ENCODE peak calls at places on chromosomes 1 and 21, in four cellular contexts. R is K562, D is HL-60, V is GM12878. P is an unnamed sample.
A peak's percentile ranks its signal among the peaks of the same experiment; 100 is the strongest.

GRCh38 chr1:244642988-244643387 is 9.9 kb upstream of the DESI2 start:
- DNase-seq in R (no peak), D (no peak), V (no peak), P (no peak)

GRCh38 chr1:24856787-24857527 is 73.1 kb downstream of the RUNX3 start:
- DNase-seq in R (no peak), D (no peak), V (no peak), P (no peak)

GRCh38 chr1:163570061-163570460 is 248.3 kb downstream of the NUF2 start:
- DNase-seq in R (no peak), D (no peak), V (no peak), P (no peak)

GRCh38 chr1:197173571-197174482 is 27.4 kb upstream of the ASPM start:
- DNase-seq in R (no peak), D (no peak), V (no peak), P (no peak)

GRCh38 chr1:11078631-11079030 is 18.8 kb upstream of the SRM start:
- DNase-seq in R (no peak), D (no peak), V (no peak), P (no peak)

GRCh38 chr1:192700834-192701271 is 64.9 kb downstream of the RGS13 start:
- DNase-seq in R (no peak), D (no peak), V (no peak), P (no peak)

GRCh38 chr1:26887125-26887524 is 3.0 kb downstream of the GPN2 start:
- DNase-seq in R (peak; percentile 43), D (no peak), V (no peak), P (no peak)

GRCh38 chr1:10696977-10697376 is 99.5 kb downstream of the CASZ1 start:
- DNase-seq in R (peak; percentile 41), D (no peak), V (no peak), P (no peak)

GRCh38 chr1:58149266-58149812 is 397.2 kb downstream of the OMA1 start:
- DNase-seq in R (no peak), D (no peak), V (no peak), P (no peak)

GRCh38 chr1:26862781-26863676 is at the start of gene SFN:
- DNase-seq in R (peak; percentile 90), D (peak; percentile 46), V (no peak), P (no peak)

GRCh38 chr1:21590116-21590905 is 78.8 kb downstream of the RAP1GAP start:
- DNase-seq in R (no peak), D (no peak), V (no peak), P (no peak)

GRCh38 chr1:147891088-147891487 is 11.5 kb upstream of the GJA8 start:
- DNase-seq in R (no peak), D (no peak), V (no peak), P (no peak)

GRCh38 chr1:72117621-72118020 is 164.7 kb downstream of the NEGR1 start:
- DNase-seq in R (no peak), D (no peak), V (no peak), P (no peak)

GRCh38 chr1:238129677-238130076 is 239.0 kb upstream of the ZP4 start:
- DNase-seq in R (no peak), D (no peak), V (no peak), P (no peak)

GRCh38 chr21:15480160-15480559 is 249.6 kb upstream of the USP25 start:
- DNase-seq in R (no peak), D (no peak), V (no peak), P (no peak)

GRCh38 chr1:28354121-28354520 is 15.4 kb upstream of the PHACTR4 start:
- DNase-seq in R (no peak), D (no peak), V (no peak), P (no peak)

GRCh38 chr1:61433646-61434045 is 291.3 kb downstream of the TM2D1 start:
- DNase-seq in R (no peak), D (no peak), V (no peak), P (no peak)

GRCh38 chr1:117651616-117652015 is 45.8 kb downstream of the TENT5C start:
- DNase-seq in R (no peak), D (no peak), V (no peak), P (no peak)
- TF ChIP-seq SPI1 in R (no peak), D (no peak), V (no peak), P (no peak)

GRCh38 chr1:201145816-201146215 is 8.5 kb downstream of the TMEM9 start:
- DNase-seq in R (no peak), D (no peak), V (no peak), P (no peak)

GRCh38 chr1:201147396-201148015 is 6.8 kb downstream of the TMEM9 start:
- DNase-seq in R (no peak), D (no peak), V (no peak), P (no peak)

GRCh38 chr1:201145132-201145531 is 9.1 kb downstream of the TMEM9 start:
- DNase-seq in R (no peak), D (no peak), V (no peak), P (no peak)

GRCh38 chr1:201146626-201147390 is 7.5 kb downstream of the TMEM9 start:
- DNase-seq in R (no peak), D (no peak), V (no peak), P (no peak)

GRCh38 chr1:201149400-201149799 is 4.9 kb downstream of the TMEM9 start:
- DNase-seq in R (peak; percentile 72), D (no peak), V (no peak), P (peak; percentile 44)
- TF ChIP-seq POLR2AphosphoS5 in R (no peak), D (no peak), V (no peak), P (no peak)

GRCh38 chr1:235597867-235598553 is 51.6 kb downstream of the GNG4 start:
- DNase-seq in R (peak; percentile 30), D (peak; percentile 23), V (no peak), P (no peak)
- TF ChIP-seq SPI1 in R (no peak), D (no peak), V (no peak), P (no peak)

DNA sequence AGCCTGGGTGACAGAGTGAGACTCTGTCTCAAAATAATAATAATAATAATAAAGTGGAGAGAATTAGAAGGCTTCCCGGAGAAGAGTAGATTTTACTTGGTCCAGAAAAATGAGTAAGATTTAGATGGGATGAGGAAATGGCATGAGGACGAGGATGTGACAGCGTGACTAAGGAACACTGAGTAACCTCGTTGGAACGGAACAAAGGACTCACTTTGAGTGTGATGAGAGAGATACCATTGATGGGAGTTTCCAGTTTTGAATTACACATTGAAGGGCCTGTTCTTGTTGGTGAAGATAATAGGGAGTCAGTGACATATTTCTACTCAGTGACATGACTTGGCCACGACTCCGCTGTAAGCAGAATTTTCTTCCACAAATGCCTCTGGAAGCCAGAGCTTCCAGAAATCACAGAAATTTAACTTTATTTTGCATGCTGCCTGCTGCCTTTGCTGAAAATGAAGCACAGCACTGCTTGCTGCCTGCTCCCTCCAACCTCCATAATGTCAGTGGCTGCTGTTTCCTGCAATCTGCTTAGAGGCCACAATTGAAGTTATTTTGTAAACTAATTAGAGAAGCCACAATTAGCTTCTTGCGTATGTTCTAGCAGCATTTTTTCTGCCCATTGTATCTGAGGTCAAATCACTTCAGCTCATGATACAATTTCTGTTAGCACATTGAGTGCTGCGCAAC is 33.7 kb upstream of the FBXO28 start:
- DNase-seq in R (peak; percentile 86), D (no peak), V (no peak), P (no peak)
- TF ChIP-seq POLR2AphosphoS5 in R (peak; percentile 54), D (no peak), V (no peak), P (no peak)

DNA sequence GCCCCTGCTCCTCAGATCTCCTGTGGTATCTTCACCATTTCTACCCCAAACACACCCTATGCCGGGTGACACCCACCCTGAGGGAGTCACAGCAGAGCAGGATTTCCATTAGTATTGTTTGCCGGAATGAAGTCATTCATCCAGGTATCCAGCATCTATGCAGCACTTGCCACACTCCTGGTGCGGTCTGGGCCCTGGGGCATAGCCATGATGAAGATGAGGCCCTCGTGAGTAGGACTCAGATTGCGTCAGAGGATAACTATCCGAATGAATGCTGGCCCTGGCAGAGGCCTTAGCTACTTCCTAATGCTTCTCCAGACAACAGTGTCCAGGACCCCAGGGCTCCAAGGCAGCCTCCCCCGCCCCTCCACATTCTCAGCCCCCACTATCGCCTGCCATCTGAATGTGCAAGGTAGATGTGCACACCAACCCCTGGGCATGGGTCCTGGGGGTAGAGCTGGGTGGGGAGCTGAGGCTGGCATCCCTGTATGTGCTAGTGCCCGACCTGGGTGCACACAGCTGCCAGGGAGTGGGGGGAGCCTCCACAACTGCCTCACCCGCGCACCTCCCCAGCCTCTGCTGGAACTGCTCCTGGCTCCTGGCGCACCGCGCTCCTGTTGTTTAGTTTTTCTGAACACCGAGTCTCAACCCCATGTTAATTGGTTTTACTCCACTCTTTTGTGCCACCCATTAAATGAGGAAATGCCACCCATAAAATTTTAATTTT is 25.5 kb upstream of the ZC3H12A start:
- DNase-seq in R (no peak), D (no peak), V (no peak), P (no peak)
- TF ChIP-seq SPI1 in R (no peak), D (no peak), V (no peak), P (no peak)

DNA sequence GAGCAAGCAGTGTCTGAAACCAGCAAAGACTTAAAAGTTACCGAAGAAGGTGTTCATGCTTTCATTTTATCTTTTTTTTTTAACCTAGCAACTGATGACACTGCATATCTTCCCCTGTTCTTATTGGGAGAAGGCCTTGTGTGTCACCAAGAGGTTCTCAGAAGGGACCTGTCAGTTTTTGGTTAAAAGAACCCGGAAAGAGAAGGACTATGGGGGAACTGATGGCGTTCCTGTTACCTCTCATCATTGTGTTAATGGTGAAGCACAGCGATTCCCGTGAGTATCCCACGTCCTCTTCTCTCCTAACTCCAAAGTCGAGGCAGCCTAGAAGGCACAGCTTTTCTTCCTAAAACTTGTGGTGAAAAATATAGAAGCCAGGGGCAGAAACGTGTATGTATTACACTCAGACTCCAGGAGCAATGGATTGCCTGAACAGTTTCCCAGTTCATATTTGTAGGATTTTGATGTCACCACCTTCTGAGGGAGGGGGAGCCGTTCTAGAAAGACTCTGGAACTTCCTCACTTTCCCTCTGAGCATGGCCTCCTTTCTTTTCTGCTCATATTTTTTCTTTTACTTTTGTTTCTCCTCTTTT is at the start of gene MR1:
- DNase-seq in R (peak; percentile 90), D (no peak), V (peak; percentile 92), P (peak; percentile 58)
- TF ChIP-seq POLR2AphosphoS5 in R (peak; percentile 66), D (peak; percentile 73), V (peak; percentile 85), P (peak; percentile 70)

P was measured in GM12891.